ENCODE peak calls at places on chromosome 22, in seven cellular contexts. H is lung, U is fibroblast of lung, C is MM.1S, L is heart left ventricle, A is body of pancreas, E is brain microvascular endothelial cell. I is an unnamed sample.

GRCh38 chr22:50169181-50169759 is 1.3 kb upstream of the PANX2 start:
- DNase-seq in H (no peak), U (no peak), C (no peak), L (no peak), A (no peak), E (no peak), I (no peak)

GRCh38 chr22:49233507-49234100 is 594.1 kb downstream of the BRD1 start:
- DNase-seq in H (peak; percentile 21), U (no peak), C (no peak), L (no peak), A (no peak), E (no peak), I (peak; percentile 23)

GRCh38 chr22:46744581-46744980 is 6.5 kb upstream of the CERK start:
- DNase-seq in H (no peak), U (no peak), C (no peak), L (no peak), A (no peak), E (no peak), I (peak; percentile 86)

GRCh38 chr22:17944205-17944725 is 80.1 kb downstream of the MICAL3 start:
- DNase-seq in H (no peak), U (no peak), C (no peak), L (no peak), A (no peak), E (no peak), I (no peak)

GRCh38 chr22:49479566-49479965 is 348.1 kb downstream of the BRD1 start:
- DNase-seq in H (no peak), U (no peak), C (no peak), L (no peak), A (no peak), E (no peak), I (no peak)

GRCh38 chr22:38327805-38328204 is 10.6 kb upstream of the CSNK1E start:
- DNase-seq in H (no peak), U (peak; percentile 43), C (no peak), L (no peak), A (no peak), E (no peak), I (no peak)

GRCh38 chr22:29078869-29079207 is 6.0 kb downstream of the KREMEN1 start:
- DNase-seq in H (no peak), U (no peak), C (no peak), L (no peak), A (no peak), E (no peak), I (no peak)

GRCh38 chr22:49040111-49040510 is 787.6 kb downstream of the BRD1 start:
- DNase-seq in H (no peak), U (no peak), C (no peak), L (no peak), A (no peak), E (no peak), I (no peak)

GRCh38 chr22:48919187-48919590 is 908.5 kb downstream of the BRD1 start:
- DNase-seq in H (no peak), U (no peak), C (no peak), L (no peak), A (no peak), E (no peak), I (no peak)

GRCh38 chr22:22032906-22033802 is 50.6 kb upstream of the TOP3B start:
- DNase-seq in H (no peak), U (no peak), C (no peak), L (no peak), A (no peak), E (no peak), I (no peak)

GRCh38 chr22:35399114-35399677 is 744 bp upstream of the MCM5 start:
- DNase-seq in H (no peak), U (no peak), C (peak; percentile 32), L (no peak), A (no peak), E (no peak), I (no peak)

GRCh38 chr22:37331034-37331428 is 48.7 kb downstream of the CYTH4 start:
- DNase-seq in H (no peak), U (peak; percentile 57), C (no peak), L (no peak), A (no peak), E (peak; percentile 53), I (no peak)

GRCh38 chr22:49838771-49839717 is 11.4 kb upstream of the BRD1 start:
- DNase-seq in H (no peak), U (no peak), C (no peak), L (no peak), A (no peak), E (no peak), I (no peak)

GRCh38 chr22:29697853-29698598 is 21.8 kb upstream of the CABP7 start:
- DNase-seq in H (no peak), U (no peak), C (no peak), L (no peak), A (no peak), E (no peak), I (no peak)

GRCh38 chr22:48376936-48377335 is 1450.7 kb downstream of the BRD1 start:
- DNase-seq in H (no peak), U (no peak), C (no peak), L (no peak), A (no peak), E (no peak), I (no peak)

GRCh38 chr22:38866024-38866398 is 6.0 kb downstream of the CBX6 start:
- DNase-seq in H (no peak), U (no peak), C (no peak), L (no peak), A (no peak), E (no peak), I (no peak)

GRCh38 chr22:45318558-45319318 is 9.0 kb downstream of the FAM118A start:
- DNase-seq in H (no peak), U (peak; percentile 76), C (no peak), L (no peak), A (no peak), E (no peak), I (no peak)

GRCh38 chr22:27345681-27346080 is 455.9 kb downstream of the MN1 start:
- DNase-seq in H (peak; percentile 28), U (no peak), C (no peak), L (no peak), A (no peak), E (no peak), I (no peak)

GRCh38 chr22:43085658-43086606 is 3.3 kb downstream of the TTLL1 start:
- DNase-seq in H (no peak), U (no peak), C (peak; percentile 84), L (no peak), A (no peak), E (no peak), I (no peak)

GRCh38 chr22:20646377-20646776 is 127.5 kb upstream of the SERPIND1 start:
- DNase-seq in H (no peak), U (no peak), C (no peak), L (no peak), A (no peak), E (no peak), I (no peak)

GRCh38 chr22:20429254-20430100 is 8.1 kb downstream of the SCARF2 start:
- DNase-seq in H (peak; percentile 63), U (no peak), C (peak; percentile 74), L (no peak), A (peak; percentile 73), E (no peak), I (peak; percentile 71)

GRCh38 chr22:48021946-48022345 is 1259.5 kb downstream of the TBC1D22A start:
- DNase-seq in H (no peak), U (no peak), C (peak; percentile 70), L (no peak), A (no peak), E (no peak), I (no peak)

GRCh38 chr22:27240298-27240885 is 561.2 kb downstream of the MN1 start:
- DNase-seq in H (no peak), U (no peak), C (no peak), L (no peak), A (peak; percentile 62), E (no peak), I (no peak)

GRCh38 chr22:23365961-23366360 is 185.7 kb downstream of the BCR start:
- DNase-seq in H (no peak), U (no peak), C (no peak), L (no peak), A (no peak), E (no peak), I (no peak)

GRCh38 chr22:23365524-23365923 is 185.2 kb downstream of the BCR start:
- DNase-seq in H (no peak), U (no peak), C (no peak), L (no peak), A (no peak), E (no peak), I (no peak)

GRCh38 chr22:23361676-23362075 is 181.4 kb downstream of the BCR start:
- DNase-seq in H (no peak), U (no peak), C (no peak), L (no peak), A (no peak), E (no peak), I (no peak)

GRCh38 chr22:23364389-23364788 is 184.1 kb downstream of the BCR start:
- DNase-seq in H (no peak), U (no peak), C (no peak), L (no peak), A (no peak), E (no peak), I (no peak)

GRCh38 chr22:23363683-23364082 is 183.4 kb downstream of the BCR start:
- DNase-seq in H (no peak), U (no peak), C (no peak), L (no peak), A (no peak), E (no peak), I (no peak)
- H3K27me3 ChIP-seq in H (no peaks in the 10 kb centered on the region), U (peaks cover 4% of the 10 kb centered on the region), C (no peaks in the 10 kb centered on the region), L (no peaks in the 10 kb centered on the region), A (no peaks in the 10 kb centered on the region), E (peaks cover 4% of the 10 kb centered on the region), I (no peaks in the 10 kb centered on the region)

DNA sequence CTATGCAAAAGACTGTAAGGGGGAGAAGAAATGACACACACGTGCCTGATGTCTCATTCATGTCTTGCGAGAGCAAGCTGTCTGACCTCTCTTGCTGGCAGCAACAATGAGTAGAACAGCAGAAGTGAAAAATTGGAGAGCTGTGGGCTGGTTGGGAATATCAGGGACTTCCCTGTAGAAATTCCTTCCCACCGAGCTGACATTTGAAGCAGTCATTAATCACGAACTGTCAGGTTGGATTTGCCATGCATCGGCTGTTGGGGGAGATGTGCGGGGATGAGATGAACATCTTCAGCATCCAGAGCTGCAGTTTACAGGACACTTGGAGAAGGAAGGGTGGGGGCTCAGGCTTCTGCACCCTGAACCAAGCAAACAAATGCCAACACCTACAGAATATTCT is 139.4 kb downstream of the MYO18B start:
- DNase-seq in H (no peak), U (no peak), C (no peak), L (no peak), A (no peak), E (no peak), I (no peak)
- H3K27me3 ChIP-seq in H (no peaks in the 10 kb centered on the region), U (no peaks in the 10 kb centered on the region), C (peaks cover 28% of the 10 kb centered on the region), L (no peaks in the 10 kb centered on the region), A (no peaks in the 10 kb centered on the region), E (no peaks in the 10 kb centered on the region), I (no peaks in the 10 kb centered on the region)

GRCh38 chr22:25694167-25694907 is 47.7 kb upstream of the MYO18B start:
- DNase-seq in H (no peak), U (no peak), C (no peak), L (no peak), A (no peak), E (no peak), I (no peak)
- H3K27me3 ChIP-seq in H (no peaks in the 10 kb centered on the region), U (no peaks in the 10 kb centered on the region), C (no peaks in the 10 kb centered on the region), L (no peaks in the 10 kb centered on the region), A (no peaks in the 10 kb centered on the region), E (no peaks in the 10 kb centered on the region), I (no peaks in the 10 kb centered on the region)

DNA sequence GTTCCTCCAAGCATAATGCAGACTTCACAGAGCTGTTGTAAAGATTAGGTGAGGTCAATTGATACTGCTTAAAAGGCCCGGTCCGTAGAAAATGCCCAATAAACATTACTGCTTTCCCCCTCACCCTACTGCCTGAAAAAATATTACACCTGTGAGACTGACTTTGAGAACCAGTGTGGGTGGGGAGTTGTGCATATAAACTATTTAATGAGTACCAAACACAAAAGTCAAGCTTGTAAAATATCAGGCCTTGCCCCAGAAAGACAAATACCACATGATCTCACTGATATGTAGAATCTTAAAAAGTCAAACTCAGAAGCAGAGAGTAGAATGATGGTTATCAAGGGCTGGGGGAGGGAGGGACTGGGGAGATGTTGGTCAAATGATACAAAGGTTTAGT is 46.7 kb downstream of the C22orf42 start:
- DNase-seq in H (no peak), U (no peak), C (no peak), L (no peak), A (no peak), E (no peak), I (no peak)
- H3K27me3 ChIP-seq in H (no peaks in the 10 kb centered on the region), U (no peaks in the 10 kb centered on the region), C (no peaks in the 10 kb centered on the region), L (no peaks in the 10 kb centered on the region), A (no peaks in the 10 kb centered on the region), E (no peaks in the 10 kb centered on the region), I (no peaks in the 10 kb centered on the region)

I was measured in right lobe of liver.